ENCODE peak calls at places on chromosomes 16 and 17, in five cellular contexts. I is right lobe of liver, R is globus pallidus, K is cardiac muscle cell, Y is germinal center. U is an unnamed sample.

GRCh38 chr16:12541672-12542071 is 262.0 kb downstream of the CPPED1 start:
- DNase-seq in K (no peak), Y (no peak), R (no peak), I (no peak), U (no peak)

GRCh38 chr17:47204722-47205418 is 4.3 kb upstream of the MYL4 start:
- DNase-seq in R (peak; percentile 70), Y (peak; percentile 60), I (no peak), K (peak; percentile 30), U (peak; percentile 46)

GRCh38 chr17:68182940-68183551 is 64.8 kb upstream of the AMZ2 start:
- DNase-seq in K (no peak), Y (peak; percentile 57), R (no peak), I (no peak), U (no peak)

GRCh38 chr17:58268326-58268725 is 12.4 kb downstream of the MPO start:
- DNase-seq in K (no peak), Y (no peak), I (no peak), R (no peak), U (no peak)

GRCh38 chr16:49936791-49937190 is 80.9 kb upstream of the ZNF423 start:
- DNase-seq in I (no peak), R (no peak), K (no peak), Y (no peak), U (no peak)

GRCh38 chr17:67200727-67201301 is 44.2 kb downstream of the HELZ start:
- DNase-seq in Y (peak; percentile 6), K (peak; percentile 21), I (no peak), R (no peak), U (no peak)

GRCh38 chr17:74514632-74515035 is 16.6 kb downstream of the CD300LB start:
- DNase-seq in K (no peak), R (no peak), Y (no peak), I (no peak), U (no peak)

GRCh38 chr16:70437017-70437581 is 1.8 kb downstream of the ST3GAL2 start:
- DNase-seq in K (peak; percentile 94), I (no peak), Y (no peak), R (no peak), U (peak; percentile 72)

GRCh38 chr16:21100447-21100846 is 50.2 kb downstream of the DNAH3 start:
- DNase-seq in R (no peak), K (peak; percentile 75), Y (no peak), I (no peak), U (no peak)

GRCh38 chr16:72859581-72859980 is 188.3 kb downstream of the ZFHX3 start:
- DNase-seq in K (no peak), Y (no peak), I (no peak), R (no peak), U (no peak)

GRCh38 chr16:10552998-10553491 is 27.4 kb downstream of the EMP2 start:
- DNase-seq in Y (peak; percentile 96), R (peak; percentile 26), K (no peak), I (no peak), U (no peak)

GRCh38 chr17:71378036-71378435 is 742.8 kb upstream of the SOX9 start:
- DNase-seq in R (no peak), K (no peak), Y (no peak), I (no peak), U (no peak)

GRCh38 chr16:29978564-29979270 is 5.0 kb downstream of the TAOK2 start:
- DNase-seq in K (no peak), R (no peak), I (no peak), Y (no peak), U (no peak)